ENCODE peak calls at places on chromosome 12, in nine cellular contexts. F, O, E, V, C, P, L, I and S are unnamed samples.

GRCh38 chr12:41521872-41522379 is 333.8 kb downstream of the PDZRN4 start:
- DNase-seq in F (peak), V (no peak), I (peak), C (peak), L (peak), E (no peak), P (no peak), O (peak), S (no peak)

GRCh38 chr12:25852792-25853191 is 105.7 kb upstream of the RASSF8 start:
- DNase-seq in L (peak), F (no peak), O (no peak), P (no peak), V (no peak), C (peak), I (no peak), E (no peak), S (no peak)

GRCh38 chr12:128267651-128268347 is 829 bp downstream of the TMEM132C start:
- DNase-seq in E (no peak), L (no peak), O (no peak), P (no peak), C (no peak), I (no peak), V (no peak), F (no peak), S (no peak)

GRCh38 chr12:14239935-14240872 is 125.3 kb upstream of the ATF7IP start:
- DNase-seq in C (no peak), V (no peak), P (no peak), E (no peak), I (peak), O (peak), L (no peak), F (no peak), S (no peak)

GRCh38 chr12:105960319-105961076 is 178.3 kb downstream of the NUAK1 start:
- DNase-seq in I (no peak), O (no peak), F (no peak), L (no peak), V (no peak), E (no peak), C (no peak), P (no peak), S (no peak)

GRCh38 chr12:114220311-114220710 is 185.6 kb downstream of the TBX5 start:
- DNase-seq in I (no peak), L (no peak), E (no peak), C (no peak), P (no peak), O (no peak), V (no peak), F (no peak), S (no peak)

GRCh38 chr12:31471061-31471460 is 119.9 kb downstream of the DENND5B start:
- DNase-seq in F (no peak), E (no peak), C (no peak), O (no peak), L (no peak), V (no peak), I (no peak), P (no peak), S (no peak)

GRCh38 chr12:8554451-8555195 is 13.9 kb upstream of the CLEC4E start:
- DNase-seq in F (no peak), O (no peak), E (no peak), P (no peak), C (peak), V (no peak), I (no peak), L (no peak), S (no peak)

GRCh38 chr12:88544991-88545684 is 35.1 kb downstream of the KITLG start:
- DNase-seq in C (peak), P (no peak), O (no peak), F (no peak), E (no peak), V (no peak), L (no peak), I (no peak), S (no peak)

GRCh38 chr12:123705935-123706334 is 6.2 kb upstream of the ATP6V0A2 start:
- DNase-seq in E (no peak), P (no peak), C (no peak), L (no peak), I (no peak), V (no peak), O (no peak), F (no peak), S (no peak)
- TF ChIP-seq CTCF in E (no peak), P (no peak), C (no peak), L (no peak), I (no peak), V (no peak), O (no peak), F (no peak), S (no peak)

GRCh38 chr12:21369141-21369980 is 3.3 kb upstream of the IAPP start:
- DNase-seq in V (no peak), I (no peak), P (no peak), C (no peak), O (no peak), E (no peak), F (no peak), L (no peak), S (no peak)

GRCh38 chr12:21372602-21373001 is at the start of gene IAPP:
- DNase-seq in E (no peak), O (no peak), V (no peak), P (no peak), L (no peak), C (no peak), F (no peak), I (no peak), S (no peak)

DNA sequence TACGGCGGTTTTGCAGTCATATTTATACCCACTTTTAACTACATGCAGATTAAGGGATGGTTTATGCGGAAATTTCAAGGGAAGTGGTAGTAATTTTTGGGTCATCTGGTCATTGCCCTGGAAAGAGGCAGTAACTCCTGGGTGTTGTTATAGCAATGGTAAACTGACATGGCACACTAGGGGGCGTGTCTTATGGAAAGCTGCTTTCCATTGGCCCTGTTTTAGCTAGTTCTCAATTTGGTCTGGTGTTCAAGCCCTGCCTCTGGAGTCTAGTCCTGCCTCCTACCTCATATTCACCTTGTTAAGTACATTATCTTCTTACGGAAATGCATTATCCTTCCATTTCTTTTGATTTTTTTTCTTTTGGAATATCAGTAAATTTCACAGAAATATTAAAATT is 1.7 kb upstream of the IAPP start:
- DNase-seq in L (no peak), O (no peak), C (no peak), F (no peak), V (no peak), E (no peak), P (no peak), I (no peak), S (no peak)
- TF ChIP-seq CTCF in L (no peak), O (no peak), C (no peak), F (no peak), V (no peak), E (no peak), P (no peak), I (no peak), S (no peak)

GRCh38 chr12:120317258-120318105 is 10.1 kb downstream of the PLA2G1B start:
- DNase-seq in F (peak), E (peak), L (peak), C (peak), P (peak), O (peak), I (peak), V (peak), S (peak)

GRCh38 chr12:120316798-120317257 is 10.8 kb downstream of the PLA2G1B start:
- DNase-seq in P (no peak), V (no peak), I (no peak), F (no peak), O (no peak), C (no peak), E (no peak), L (no peak), S (no peak)

DNA sequence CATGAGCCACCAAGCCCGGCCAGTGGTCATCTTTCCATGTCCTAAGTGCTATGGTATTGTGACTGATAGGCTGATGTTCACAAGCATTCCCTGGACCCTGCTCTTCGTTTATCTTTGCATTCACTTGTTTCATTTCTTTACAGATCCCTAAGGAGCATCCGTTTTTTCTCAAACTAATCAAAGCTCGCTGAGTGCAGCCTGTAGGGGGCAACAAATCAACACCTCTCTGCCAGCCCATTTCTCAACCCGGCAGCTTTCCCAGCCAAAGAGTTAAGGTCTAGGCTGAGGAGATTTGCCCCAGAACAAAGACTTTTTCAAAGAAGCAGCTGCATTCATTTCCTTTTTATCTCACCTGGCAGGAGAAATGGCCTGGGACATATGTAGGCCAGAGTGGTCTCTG is 12.1 kb downstream of the SIRT4 start:
- DNase-seq in V (no peak), E (no peak), O (no peak), C (no peak), I (no peak), F (no peak), L (no peak), P (no peak), S (no peak)
- TF ChIP-seq CTCF in V (no peak), E (no peak), O (no peak), C (peak), I (peak), F (peak), L (peak), P (no peak), S (peak)

DNA sequence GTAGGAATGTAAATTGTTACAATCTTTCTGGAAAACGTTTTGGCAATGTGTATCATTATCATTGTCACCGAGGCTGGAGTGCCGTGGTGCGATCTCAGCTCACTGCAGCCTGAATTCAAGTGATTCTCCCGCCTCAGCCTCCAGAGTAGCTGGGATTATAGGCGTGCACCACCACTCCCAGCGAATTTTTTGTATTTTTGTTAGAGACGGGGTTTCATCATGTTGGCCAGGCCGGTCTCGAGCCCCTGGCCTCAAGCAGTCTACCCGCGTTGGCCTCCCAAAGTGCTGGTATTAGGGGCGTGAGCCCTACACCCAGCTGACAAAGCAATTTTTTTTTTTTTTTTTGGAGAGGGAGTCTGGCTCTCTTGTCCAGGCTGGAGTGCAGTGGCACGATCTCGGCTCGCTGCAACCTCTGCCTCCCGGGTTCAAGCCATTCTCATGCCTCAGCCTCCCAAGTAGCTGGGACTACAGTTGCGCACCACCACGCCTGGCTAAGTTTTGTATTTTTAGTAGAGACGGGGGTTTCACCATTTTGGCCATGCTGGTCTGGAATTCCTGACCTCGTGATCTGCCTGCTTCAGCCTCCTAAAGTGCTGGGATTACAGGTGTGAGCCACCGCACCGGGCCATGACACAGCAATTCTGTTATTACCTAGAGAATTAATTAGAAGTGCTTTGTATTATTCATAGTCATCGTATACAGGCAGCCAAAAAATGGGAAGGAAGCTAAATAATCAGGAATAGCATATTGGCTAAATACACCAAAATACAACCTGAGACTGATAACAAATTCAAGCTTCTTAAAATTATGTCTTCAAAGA is 1.2 kb downstream of the ACTR6 start:
- DNase-seq in V (no peak), L (no peak), F (no peak), P (no peak), O (no peak), C (no peak), E (no peak), I (no peak), S (no peak)
- TF ChIP-seq CTCF in V (no peak), L (no peak), F (no peak), P (no peak), O (no peak), C (no peak), E (no peak), I (no peak), S (no peak)

GRCh38 chr12:27864521-27864920 is 84.5 kb upstream of the MANSC4 start:
- DNase-seq in V (no peak), L (no peak), E (no peak), F (no peak), I (no peak), O (no peak), P (no peak), C (peak), S (no peak)

GRCh38 chr12:27861428-27862167 is 81.6 kb upstream of the MANSC4 start:
- DNase-seq in E (peak), C (peak), I (peak), L (no peak), P (no peak), F (no peak), V (no peak), O (peak), S (no peak)

GRCh38 chr12:27865421-27865820 is 85.4 kb upstream of the MANSC4 start:
- DNase-seq in P (no peak), O (no peak), L (peak), F (peak), C (peak), V (no peak), E (no peak), I (no peak), S (no peak)

DNA sequence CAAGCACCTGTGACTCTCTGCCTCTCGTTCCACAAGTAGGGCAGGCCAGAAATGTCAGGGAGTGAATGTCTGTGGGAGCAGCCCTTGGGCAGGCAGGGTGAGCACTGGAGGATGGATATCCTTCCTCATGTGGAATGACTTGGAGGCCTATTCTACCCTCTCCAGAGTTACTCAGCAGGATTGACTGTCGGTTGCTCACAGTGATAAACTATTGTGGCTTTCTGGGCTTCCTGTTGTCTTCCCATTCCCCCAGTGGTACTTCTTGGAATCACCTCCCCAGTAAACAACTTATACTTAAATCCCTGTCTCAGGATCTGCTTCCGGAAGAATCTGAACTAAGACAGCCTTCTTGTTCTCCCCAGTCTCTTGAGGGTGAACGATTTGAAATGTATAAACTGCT is 79.6 kb upstream of the MANSC4 start:
- DNase-seq in I (no peak), V (no peak), L (no peak), O (no peak), E (no peak), C (no peak), F (no peak), P (no peak), S (no peak)
- TF ChIP-seq CTCF in I (no peak), V (no peak), L (no peak), O (no peak), E (no peak), C (no peak), F (no peak), P (no peak), S (no peak)

DNA sequence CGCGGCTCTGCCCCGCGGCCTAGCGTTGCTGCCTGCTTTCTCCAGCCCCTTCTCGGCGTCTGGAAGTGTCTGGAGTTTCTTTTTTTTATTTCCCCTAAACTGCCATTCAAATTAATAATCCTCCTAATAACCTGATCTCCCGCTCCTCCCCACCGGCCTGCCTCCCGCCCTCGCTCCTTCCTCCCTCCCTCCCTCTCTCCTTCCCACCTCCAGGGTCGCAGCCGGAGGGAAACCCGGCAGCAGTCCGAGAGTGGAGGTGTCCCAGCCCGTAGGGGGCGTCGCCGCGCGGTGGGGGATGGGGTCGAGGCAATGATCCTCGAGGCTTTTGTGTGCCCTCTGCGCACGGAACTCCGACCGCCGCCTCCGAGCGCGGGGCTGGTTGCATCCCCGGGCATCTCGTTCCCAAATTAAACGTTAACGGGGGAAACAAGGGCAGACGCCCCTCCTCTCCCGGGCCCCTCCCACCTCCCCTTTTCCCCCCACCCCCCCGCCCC is 1.1 kb upstream of the SOCS2 start:
- DNase-seq in L (no peak), P (peak), C (peak), I (no peak), V (peak), F (peak), E (peak), O (peak), S (peak)
- TF ChIP-seq CTCF in L (peak), P (peak), C (peak), I (peak), V (no peak), F (peak), E (peak), O (peak), S (peak)

GRCh38 chr12:109625131-109625559 is 51.6 kb downstream of the MVK start:
- DNase-seq in L (no peak), E (no peak), O (no peak), P (no peak), C (peak), F (no peak), I (no peak), V (no peak), S (no peak)
- TF ChIP-seq CTCF in L (peak), E (no peak), O (no peak), P (no peak), C (no peak), F (no peak), I (no peak), V (no peak), S (no peak)

DNA sequence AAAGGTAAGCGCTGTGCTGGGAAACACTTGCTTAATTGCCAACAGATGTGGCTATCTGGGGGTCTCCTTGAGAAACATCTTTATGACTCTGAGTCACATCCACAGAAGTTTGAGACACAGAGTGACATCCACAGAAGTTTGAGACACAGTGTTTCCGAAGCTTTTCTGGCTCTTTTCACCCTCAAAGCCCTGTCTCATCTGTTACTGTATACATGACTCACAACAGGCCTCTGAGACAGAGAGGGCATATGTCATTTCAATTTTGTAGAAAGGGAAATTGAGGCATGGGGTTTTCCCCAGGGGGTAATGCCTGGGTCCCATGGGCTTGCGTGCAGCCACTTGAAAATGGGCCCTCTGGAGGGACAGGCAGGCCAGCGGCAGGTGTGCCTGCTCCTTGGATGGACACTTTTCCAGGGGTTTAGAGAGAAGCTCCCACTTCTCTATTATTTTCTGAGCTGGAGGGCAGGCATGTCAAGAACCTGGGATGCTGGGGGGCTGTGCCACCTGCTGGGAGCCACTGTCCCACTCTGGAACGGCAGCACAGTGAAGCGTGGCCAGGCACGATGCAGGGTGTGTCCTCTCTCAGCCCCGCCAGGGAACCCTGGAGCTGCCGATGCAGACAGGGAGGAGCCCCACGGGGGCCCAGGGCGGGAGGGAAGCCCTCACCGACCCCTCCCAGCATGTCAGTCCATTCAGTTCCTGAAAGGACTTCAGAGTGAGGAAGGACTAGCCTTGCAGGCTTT is 111.3 kb upstream of the FKBP4 start:
- DNase-seq in C (peak), E (peak), I (no peak), O (no peak), F (no peak), V (no peak), P (no peak), L (no peak), S (no peak)
- TF ChIP-seq CTCF in C (no peak), E (no peak), I (no peak), O (no peak), F (no peak), V (no peak), P (no peak), L (no peak), S (no peak)

GRCh38 chr12:50102648-50103309 is 1.0 kb upstream of the GPD1 start:
- DNase-seq in L (no peak), P (no peak), V (no peak), O (no peak), C (no peak), E (no peak), F (no peak), I (no peak), S (no peak)

GRCh38 chr12:50103351-50103750 is 457 bp upstream of the GPD1 start:
- DNase-seq in F (no peak), I (no peak), C (no peak), P (no peak), E (no peak), L (no peak), O (no peak), V (no peak), S (no peak)

GRCh38 chr12:50102186-50102585 is 1.6 kb upstream of the GPD1 start:
- DNase-seq in E (no peak), I (no peak), P (no peak), V (no peak), O (no peak), F (no peak), L (no peak), C (no peak), S (no peak)

GRCh38 chr12:50100561-50100960 is 3.2 kb upstream of the GPD1 start:
- DNase-seq in L (no peak), F (no peak), C (no peak), O (no peak), V (no peak), E (no peak), P (no peak), I (no peak), S (no peak)

GRCh38 chr12:50101663-50102062 is 2.1 kb upstream of the GPD1 start:
- DNase-seq in E (no peak), I (no peak), C (peak), L (no peak), O (no peak), V (no peak), P (no peak), F (no peak), S (no peak)
- TF ChIP-seq CTCF in E (peak), I (no peak), C (peak), L (peak), O (no peak), V (no peak), P (peak), F (peak), S (peak)

GRCh38 chr12:46682148-46682547 is 143.6 kb downstream of the SLC38A4 start:
- DNase-seq in C (no peak), I (no peak), L (no peak), E (no peak), P (no peak), O (no peak), F (no peak), V (no peak), S (no peak)
- TF ChIP-seq CTCF in C (no peak), I (no peak), L (no peak), E (no peak), P (no peak), O (no peak), F (no peak), V (no peak), S (no peak)